ENCODE peak calls at places on chromosomes 11 and 22, in seven cellular contexts. E is GDM1; Q is NCI-H2171 treated with DMSO at 0.1 percent for 48 hours; O is endothelial cell of umbilical vein; V is RCC 7860; G is activated T-cell treated with anti-CD3 and anti-CD28 coated beads for 24 hours; Z is activated CD4-positive, CD25-positive, alpha-beta regulatory T cell. A is an unnamed sample.

GRCh38 chr22:23067691-23068090 is 2.6 kb upstream of the GNAZ start:
- DNase-seq in E (no peak), Q (no peak), O (no peak), V (no peak), G (no peak), Z (no peak), A (no peak)

GRCh38 chr11:115598502-115598901 is 94.3 kb upstream of the CADM1 start:
- DNase-seq in E (no peak), Q (no peak), O (no peak), V (no peak), G (no peak), Z (no peak), A (no peak)

GRCh38 chr11:61815790-61816735 is 740 bp downstream of the FADS1 start:
- DNase-seq in E (peak; percentile 33), Q (peak; percentile 75), O (peak; percentile 78), V (peak; percentile 73), G (no peak), Z (no peak), A (no peak)

GRCh38 chr11:94706211-94706610 is 61.9 kb upstream of the AMOTL1 start:
- DNase-seq in E (no peak), Q (peak; percentile 60), O (no peak), V (no peak), G (no peak), Z (no peak), A (no peak)

GRCh38 chr11:12150831-12151382 is 40.5 kb downstream of the MICAL2 start:
- DNase-seq in E (no peak), Q (no peak), O (no peak), V (no peak), G (peak; percentile 38), Z (no peak), A (no peak)

GRCh38 chr22:38295863-38296262 is 21.4 kb downstream of the CSNK1E start:
- DNase-seq in E (no peak), Q (no peak), O (no peak), V (no peak), G (no peak), Z (no peak), A (no peak)

GRCh38 chr22:45644714-45645113 is 26.9 kb upstream of the ATXN10 start:
- DNase-seq in E (no peak), Q (no peak), O (no peak), V (no peak), G (no peak), Z (no peak), A (no peak)

GRCh38 chr11:105838668-105839403 is 183.2 kb downstream of the MSANTD4 start:
- DNase-seq in E (no peak), Q (no peak), O (no peak), V (peak; percentile 23), G (no peak), Z (no peak), A (no peak)

GRCh38 chr11:116738975-116739374 is 33.8 kb downstream of the BUD13 start:
- DNase-seq in E (no peak), Q (no peak), O (no peak), V (no peak), G (no peak), Z (no peak), A (no peak)

GRCh38 chr11:72306186-72306585 is 62.2 kb upstream of the PHOX2A start:
- DNase-seq in E (no peak), Q (no peak), O (no peak), V (no peak), G (no peak), Z (no peak), A (no peak)

GRCh38 chr11:69644071-69644961 is 3.4 kb downstream of the CCND1 start:
- DNase-seq in E (no peak), Q (peak; percentile 24), O (peak; percentile 29), V (peak; percentile 75), G (no peak), Z (no peak), A (no peak)

GRCh38 chr11:117381988-117382387 is 54.3 kb downstream of the CEP164 start:
- DNase-seq in E (no peak), Q (no peak), O (no peak), V (no peak), G (no peak), Z (no peak), A (no peak)

GRCh38 chr11:98793276-98793675 is 227.5 kb upstream of the CNTN5 start:
- DNase-seq in E (no peak), Q (no peak), O (no peak), V (no peak), G (no peak), Z (no peak), A (no peak)

GRCh38 chr11:78168539-78169477 is 19.6 kb downstream of the KCTD21 start:
- DNase-seq in E (no peak), Q (no peak), O (peak; percentile 88), V (no peak), G (no peak), Z (no peak), A (no peak)

GRCh38 chr11:87926250-87926970 is 248.8 kb downstream of the RAB38 start:
- DNase-seq in E (no peak), Q (no peak), O (no peak), V (peak; percentile 63), G (no peak), Z (no peak), A (no peak)

GRCh38 chr11:69320326-69320725 is 26.4 kb downstream of the MYEOV start:
- DNase-seq in E (no peak), Q (no peak), O (no peak), V (peak; percentile 79), G (no peak), Z (no peak), A (no peak)

GRCh38 chr11:111922803-111923202 is 4.1 kb downstream of the C11orf52 start:
- DNase-seq in E (no peak), Q (no peak), O (peak; percentile 44), V (no peak), G (no peak), Z (no peak), A (no peak)

GRCh38 chr11:116284930-116285329 is 487.9 kb downstream of the BUD13 start:
- DNase-seq in E (no peak), Q (peak; percentile 18), O (no peak), V (no peak), G (no peak), Z (no peak), A (no peak)

GRCh38 chr11:15198284-15198683 is 83.6 kb downstream of the INSC start:
- DNase-seq in E (no peak), Q (no peak), O (no peak), V (no peak), G (no peak), Z (no peak), A (no peak)

GRCh38 chr11:75072582-75072981 is 24.1 kb downstream of the OR2AT4 start:
- DNase-seq in E (no peak), Q (no peak), O (no peak), V (no peak), G (no peak), Z (no peak), A (no peak)

GRCh38 chr11:1747753-1748466 is 2.5 kb downstream of the IFITM10 start:
- DNase-seq in E (no peak), Q (no peak), O (no peak), V (no peak), G (no peak), Z (no peak), A (no peak)

GRCh38 chr11:58334708-58335107 is 24.2 kb downstream of the OR5B17 start:
- DNase-seq in E (no peak), Q (no peak), O (peak; percentile 87), V (peak; percentile 76), G (no peak), Z (no peak), A (no peak)

GRCh38 chr11:103043826-103044688 is 47.9 kb downstream of the DCUN1D5 start:
- DNase-seq in E (no peak), Q (no peak), O (no peak), V (no peak), G (no peak), Z (no peak), A (no peak)

GRCh38 chr22:37609240-37610152 is 862 bp downstream of the GGA1 start:
- DNase-seq in E (no peak), Q (peak; percentile 45), O (no peak), V (peak; percentile 21), G (peak; percentile 14), Z (no peak), A (no peak)

GRCh38 chr22:44192811-44193536 is 12.2 kb downstream of the PARVG start:
- DNase-seq in E (no peak), Q (no peak), O (no peak), V (no peak), G (no peak), Z (no peak), A (no peak)

GRCh38 chr11:14623036-14623435 is 20.6 kb upstream of the PDE3B start:
- DNase-seq in E (no peak), Q (no peak), O (no peak), V (no peak), G (no peak), Z (no peak), A (no peak)

GRCh38 chr11:134202661-134203060 is 21.1 kb downstream of the NCAPD3 start:
- DNase-seq in E (no peak), Q (no peak), O (no peak), V (no peak), G (no peak), Z (no peak), A (no peak)

GRCh38 chr11:11876458-11876857 is 34.7 kb downstream of the USP47 start:
- DNase-seq in E (no peak), Q (peak; percentile 1), O (no peak), V (no peak), G (no peak), Z (no peak), A (no peak)

GRCh38 chr22:24429411-24430365 is 2.3 kb downstream of the ADORA2A start:
- DNase-seq in E (no peak), Q (peak; percentile 59), O (peak; percentile 24), V (no peak), G (peak; percentile 62), Z (no peak), A (peak; percentile 54)

GRCh38 chr11:36300651-36301050 is 4.6 kb downstream of the PRR5L start:
- DNase-seq in E (no peak), Q (peak; percentile 70), O (peak; percentile 25), V (no peak), G (no peak), Z (no peak), A (no peak)

GRCh38 chr11:130705670-130706421 is 210.4 kb downstream of the SNX19 start:
- DNase-seq in E (no peak), Q (no peak), O (no peak), V (no peak), G (no peak), Z (no peak), A (no peak)

GRCh38 chr11:109089144-109089543 is 332.8 kb upstream of the C11orf87 start:
- DNase-seq in E (no peak), Q (no peak), O (no peak), V (no peak), G (no peak), Z (no peak), A (no peak)

GRCh38 chr11:106493751-106494150 is 416.3 kb downstream of the AASDHPPT start:
- DNase-seq in E (no peak), Q (no peak), O (no peak), V (no peak), G (no peak), Z (no peak), A (no peak)